ENCODE peak calls at places on chromosomes 5 and 9, in seven cellular contexts. B is spleen, J is WERI-Rb-1, P is left lung, A is ovary, L is Peyer's patch, H is psoas muscle. V is an unnamed sample. For H3K27me3, the result is how much of the 10 kb centered on the place peaks cover.

GRCh38 chr9:116234091-116234490 is 80.5 kb downstream of the PAPPA start:
- DNase-seq in B (no peak), J (no peak), P (no peak), A (no peak), L (no peak), H (no peak), V (no peak)

GRCh38 chr5:31059889-31060288 is 133.6 kb upstream of the CDH6 start:
- DNase-seq in B (no peak), J (no peak), P (no peak), A (no peak), L (peak), H (no peak), V (no peak)

GRCh38 chr9:21750021-21750735 is 52.3 kb upstream of the MTAP start:
- DNase-seq in B (no peak), J (no peak), P (no peak), A (no peak), L (no peak), H (no peak), V (no peak)

GRCh38 chr5:150238646-150239045 is 48.8 kb downstream of the SLC6A7 start:
- DNase-seq in B (no peak), J (no peak), P (no peak), A (no peak), L (no peak), H (no peak), V (no peak)

GRCh38 chr9:82037126-82037525 is 48.6 kb downstream of the SPATA31D1 start:
- DNase-seq in B (no peak), J (no peak), P (no peak), A (no peak), L (no peak), H (no peak), V (no peak)

GRCh38 chr5:65830856-65831255 is 95.5 kb upstream of the ERBIN start:
- DNase-seq in B (no peak), J (no peak), P (no peak), A (no peak), L (no peak), H (no peak), V (no peak)

GRCh38 chr9:36847781-36848673 is 186.0 kb downstream of the PAX5 start:
- DNase-seq in B (no peak), J (no peak), P (no peak), A (no peak), L (no peak), H (no peak), V (no peak)

GRCh38 chr9:6764570-6765334 is 7.0 kb downstream of the KDM4C start:
- DNase-seq in B (no peak), J (no peak), P (no peak), A (no peak), L (no peak), H (no peak), V (no peak)

GRCh38 chr5:337565-338130 is 16.1 kb downstream of the AHRR start:
- DNase-seq in B (no peak), J (peak), P (no peak), A (no peak), L (no peak), H (no peak), V (no peak)

GRCh38 chr5:35213608-35214007 is 16.7 kb downstream of the PRLR start:
- DNase-seq in B (no peak), J (no peak), P (no peak), A (no peak), L (no peak), H (no peak), V (no peak)

GRCh38 chr5:171310816-171311697 is 2.0 kb downstream of the TLX3 start:
- DNase-seq in B (no peak), J (peak), P (no peak), A (no peak), L (no peak), H (no peak), V (peak)

GRCh38 chr9:3386753-3387152 is 139.0 kb downstream of the RFX3 start:
- DNase-seq in B (no peak), J (no peak), P (no peak), A (no peak), L (no peak), H (no peak), V (no peak)

GRCh38 chr5:114438471-114438870 is 76.6 kb downstream of the KCNN2 start:
- DNase-seq in B (no peak), J (no peak), P (no peak), A (no peak), L (no peak), H (no peak), V (no peak)

GRCh38 chr5:167565555-167565954 is 725.9 kb upstream of the WWC1 start:
- DNase-seq in B (no peak), J (no peak), P (no peak), A (no peak), L (no peak), H (no peak), V (no peak)

GRCh38 chr5:90528704-90529233 is 615 bp downstream of the LYSMD3 start:
- DNase-seq in B (no peak), J (no peak), P (no peak), A (no peak), L (no peak), H (no peak), V (no peak)

GRCh38 chr5:119439140-119439625 is 13.1 kb upstream of the HSD17B4 start:
- DNase-seq in B (no peak), J (no peak), P (peak), A (no peak), L (peak), H (no peak), V (no peak)

GRCh38 chr5:17882760-17883488 is 248.7 kb downstream of the TAF11L14 start:
- DNase-seq in B (no peak), J (peak), P (no peak), A (no peak), L (no peak), H (no peak), V (peak)

GRCh38 chr9:136762915-136763648 is 1.2 kb downstream of the LCN15 start:
- DNase-seq in B (no peak), J (peak), P (no peak), A (peak), L (no peak), H (no peak), V (peak)

GRCh38 chr5:128100860-128101557 is 17.4 kb downstream of the SLC12A2 start:
- DNase-seq in B (no peak), J (no peak), P (no peak), A (no peak), L (no peak), H (no peak), V (no peak)

GRCh38 chr5:138545919-138546562 is 3.0 kb upstream of the ETF1 start:
- DNase-seq in B (no peak), J (no peak), P (no peak), A (no peak), L (no peak), H (no peak), V (no peak)

GRCh38 chr5:120655828-120656435 is 191.8 kb downstream of the PRR16 start:
- DNase-seq in B (no peak), J (peak), P (no peak), A (no peak), L (peak), H (no peak), V (no peak)

GRCh38 chr9:92332577-92333287 is 7.0 kb downstream of the CENPP start:
- DNase-seq in B (no peak), J (no peak), P (no peak), A (no peak), L (no peak), H (no peak), V (no peak)

GRCh38 chr9:128495804-128496417 is 8.6 kb upstream of the GLE1 start:
- DNase-seq in B (peak), J (peak), P (no peak), A (no peak), L (no peak), H (no peak), V (no peak)

GRCh38 chr5:90220554-90220953 is 189.0 kb downstream of the CETN3 start:
- DNase-seq in B (no peak), J (no peak), P (no peak), A (no peak), L (no peak), H (no peak), V (no peak)

GRCh38 chr5:7745882-7746735 is 104.8 kb downstream of the CFAP90 start:
- DNase-seq in B (no peak), J (peak), P (peak), A (peak), L (peak), H (peak), V (no peak)

GRCh38 chr5:176629853-176630680 is at the start of the genes EIF4E1B and SNCB:
- DNase-seq in B (peak), J (peak), P (no peak), A (no peak), L (peak), H (no peak), V (peak)

GRCh38 chr5:176632777-176633176 is 2.3 kb downstream of the EIF4E1B start:
- DNase-seq in B (no peak), J (no peak), P (no peak), A (no peak), L (no peak), H (no peak), V (no peak)

GRCh38 chr5:176630681-176631222 is 277 bp downstream of the EIF4E1B start:
- DNase-seq in B (no peak), J (no peak), P (no peak), A (no peak), L (no peak), H (no peak), V (no peak)

GRCh38 chr5:176629317-176629852 is 949 bp downstream of the SNCB start:
- DNase-seq in B (peak), J (no peak), P (no peak), A (no peak), L (no peak), H (no peak), V (no peak)

GRCh38 chr5:176631383-176631970 is 1.0 kb downstream of the EIF4E1B start:
- DNase-seq in B (no peak), J (no peak), P (no peak), A (no peak), L (no peak), H (no peak), V (no peak)
- H3K27me3 ChIP-seq in B (half or more), J (under half), P (under half), A (under half), L (under half), H (under half), V (under half)

GRCh38 chr9:69175488-69175872 is 1.4 kb downstream of the TJP2 start:
- DNase-seq in B (no peak), J (no peak), P (no peak), A (no peak), L (no peak), H (no peak), V (no peak)

GRCh38 chr9:69173497-69173890 is 583 bp upstream of the TJP2 start:
- DNase-seq in B (no peak), J (no peak), P (no peak), A (no peak), L (no peak), H (no peak), V (no peak)

GRCh38 chr9:69172895-69173294 is 1.2 kb upstream of the TJP2 start:
- DNase-seq in B (no peak), J (no peak), P (no peak), A (no peak), L (no peak), H (no peak), V (no peak)

GRCh38 chr9:69174645-69175487 is 789 bp downstream of the TJP2 start:
- DNase-seq in B (no peak), J (peak), P (peak), A (peak), L (peak), H (peak), V (peak)

GRCh38 chr9:69173891-69174644 is at the start of gene TJP2:
- DNase-seq in B (peak), J (peak), P (peak), A (peak), L (peak), H (peak), V (peak)
- H3K27ac ChIP-seq in B (peak), J (peak), P (peak), A (peak), L (peak), H (peak), V (peak)

GRCh38 chr5:174729075-174729680 is 4.8 kb downstream of the MSX2 start:
- DNase-seq in B (no peak), J (no peak), P (no peak), A (no peak), L (no peak), H (no peak), V (no peak)

GRCh38 chr5:174732040-174733020 is 7.9 kb downstream of the MSX2 start:
- DNase-seq in B (no peak), J (no peak), P (no peak), A (no peak), L (no peak), H (no peak), V (no peak)

GRCh38 chr5:174733836-174734235 is 9.5 kb downstream of the MSX2 start:
- DNase-seq in B (no peak), J (no peak), P (no peak), A (no peak), L (no peak), H (no peak), V (no peak)

GRCh38 chr5:174733091-174733690 is 8.8 kb downstream of the MSX2 start:
- DNase-seq in B (no peak), J (no peak), P (no peak), A (no peak), L (no peak), H (no peak), V (no peak)

DNA sequence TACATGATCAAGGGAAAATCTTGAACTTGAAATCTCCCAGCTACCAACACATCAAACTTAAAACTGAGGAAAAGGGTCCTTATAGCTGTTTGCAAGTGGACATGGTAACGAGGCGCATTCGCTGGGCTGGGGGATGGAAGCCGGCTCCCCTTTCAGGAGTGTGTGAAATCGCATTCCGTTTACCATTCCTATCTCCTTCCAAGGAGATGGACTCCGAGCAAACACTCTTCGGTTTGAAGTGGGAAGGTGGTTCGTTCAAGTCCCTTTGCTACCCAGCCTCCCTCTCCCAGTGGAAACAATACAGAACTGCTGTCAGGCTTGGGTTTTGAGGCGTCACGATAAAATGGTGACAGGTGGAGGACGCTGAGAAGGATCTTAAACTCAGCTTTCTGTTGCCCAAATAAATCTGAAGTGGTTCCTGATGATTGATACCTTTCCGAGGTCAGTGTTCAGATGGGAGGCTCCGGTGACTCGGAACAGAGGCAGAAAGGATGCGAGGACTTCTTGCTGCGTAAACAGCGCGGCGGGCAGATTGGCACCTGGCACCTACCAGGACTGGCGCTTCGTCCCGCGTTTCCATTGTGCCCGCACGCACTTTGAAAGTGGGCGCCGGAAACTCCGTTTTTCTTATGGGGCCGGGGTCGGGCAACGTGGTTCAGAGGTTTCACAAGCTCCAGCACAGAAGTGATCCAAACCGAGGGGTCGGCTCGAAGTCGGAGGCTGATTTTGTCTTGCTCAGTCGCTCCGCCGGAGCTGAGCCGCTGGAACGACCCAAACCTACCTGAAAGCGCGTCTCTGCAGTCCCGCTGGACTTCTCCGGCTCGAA is 7.0 kb downstream of the MSX2 start:
- DNase-seq in B (no peak), J (no peak), P (no peak), A (no peak), L (no peak), H (no peak), V (no peak)
- H3K27me3 ChIP-seq in B (half or more), J (half or more), P (half or more), A (under half), L (under half), H (under half), V (under half)

DNA sequence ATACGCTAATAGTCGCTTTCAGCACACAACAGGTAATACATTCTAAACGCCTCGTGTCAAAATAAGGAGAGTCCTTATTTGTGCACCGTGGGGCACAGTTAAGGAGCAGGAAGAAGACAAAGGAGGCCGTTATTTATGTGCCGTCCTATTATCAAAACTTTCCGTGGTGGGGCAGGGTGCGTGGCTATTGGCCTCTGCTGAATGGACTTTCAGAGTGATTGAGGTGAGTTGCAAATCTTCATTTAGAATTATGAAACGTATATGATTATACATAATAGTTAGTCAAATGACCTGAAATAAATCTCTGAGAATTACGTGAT is 833 bp downstream of the C5orf24 start:
- DNase-seq in B (no peak), J (no peak), P (no peak), A (no peak), L (no peak), H (no peak), V (no peak)
- H3K27ac ChIP-seq in B (peak), J (peak), P (peak), A (peak), L (peak), H (peak), V (peak)

GRCh38 chr5:96008487-96008886 is 46.8 kb upstream of the ELL2 start:
- DNase-seq in B (no peak), J (no peak), P (no peak), A (no peak), L (no peak), H (no peak), V (no peak)
- H3K27me3 ChIP-seq in B (under half), J (under half), P (under half), A (under half), L (under half), H (under half), V (under half)

GRCh38 chr9:95494022-95494415 is 22.8 kb downstream of the PTCH1 start:
- DNase-seq in B (peak), J (peak), P (no peak), A (no peak), L (peak), H (no peak), V (no peak)

GRCh38 chr9:95497772-95498171 is 19.0 kb downstream of the PTCH1 start:
- DNase-seq in B (no peak), J (no peak), P (no peak), A (no peak), L (no peak), H (no peak), V (no peak)

GRCh38 chr9:95495988-95496387 is 20.8 kb downstream of the PTCH1 start:
- DNase-seq in B (no peak), J (no peak), P (no peak), A (no peak), L (no peak), H (no peak), V (no peak)

GRCh38 chr9:95494416-95495371 is 22.1 kb downstream of the PTCH1 start:
- DNase-seq in B (peak), J (peak), P (no peak), A (no peak), L (peak), H (no peak), V (no peak)

DNA sequence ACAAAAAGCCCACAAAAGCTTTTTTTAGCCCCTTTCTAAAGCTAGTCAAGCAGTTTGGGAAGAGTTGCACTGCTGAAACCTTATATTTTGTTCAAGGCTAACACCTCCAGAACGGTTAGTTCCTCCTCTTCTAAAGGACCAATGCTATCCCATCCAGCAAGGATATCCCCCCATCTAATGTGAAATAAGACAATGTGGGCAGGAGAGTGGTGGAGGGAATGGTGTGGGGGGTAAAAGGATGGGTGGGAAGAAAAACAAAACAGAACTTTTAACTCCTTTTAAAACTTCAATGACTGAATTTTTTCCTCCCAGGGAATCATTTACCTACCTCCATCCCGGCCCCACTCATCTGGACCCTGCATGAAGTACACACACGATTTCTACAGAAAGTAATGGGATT is 21.2 kb downstream of the PTCH1 start:
- DNase-seq in B (no peak), J (no peak), P (no peak), A (no peak), L (no peak), H (no peak), V (no peak)
- H3K27ac ChIP-seq in B (peak), J (no peak), P (no peak), A (no peak), L (peak), H (no peak), V (no peak)

GRCh38 chr5:154543380-154543779 is 65.4 kb upstream of the HAND1 start:
- DNase-seq in B (no peak), J (no peak), P (no peak), A (no peak), L (no peak), H (no peak), V (no peak)
- H3K27me3 ChIP-seq in B (half or more), J (under half), P (under half), A (under half), L (under half), H (under half), V (under half)

DNA sequence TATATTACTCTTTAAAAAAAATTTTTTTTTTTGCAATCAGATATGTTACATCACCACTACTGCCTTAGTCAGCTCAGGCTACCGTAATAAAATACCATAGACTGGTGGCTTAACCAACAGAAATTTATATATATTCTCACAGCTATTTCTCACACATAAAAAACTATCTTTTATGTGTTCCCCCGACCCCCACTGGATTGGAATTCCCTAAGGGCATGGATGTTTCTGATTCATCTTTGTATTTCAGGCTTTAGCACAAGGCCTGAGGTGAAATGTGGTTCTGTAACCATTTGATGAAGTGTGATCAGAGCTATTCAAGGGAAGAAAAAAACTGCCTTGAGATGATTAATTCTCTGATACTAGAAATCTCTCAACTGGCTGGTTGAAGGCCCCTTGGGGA is 2.7 kb downstream of the CD14 start:
- DNase-seq in B (no peak), J (no peak), P (no peak), A (no peak), L (no peak), H (no peak), V (no peak)
- H3K27ac ChIP-seq in B (peak), J (no peak), P (peak), A (no peak), L (no peak), H (no peak), V (no peak)